ENCODE peak calls at places on chromosomes 11 and 22, in six cellular contexts. One of them, this sample, is unnamed.

GRCh38 chr11:6389921-6390717 is at the start of gene SMPD1:
- DNase-seq in AML-193: peak; percentile 89
- DNase-seq in kidney glomerular epithelial cell: peak; percentile 96
- DNase-seq in GM23248: peak; percentile 84
- DNase-seq in cardiac muscle cell: peak; percentile 93
- DNase-seq in fibroblast of lung: peak; percentile 82
- DNase-seq in this sample: peak; percentile 61

GRCh38 chr11:134253189-134253993 is at the start of the genes ACAD8 and THYN1:
- DNase-seq in AML-193: peak; percentile 95
- DNase-seq in kidney glomerular epithelial cell: peak; percentile 91
- DNase-seq in GM23248: peak; percentile 98
- DNase-seq in cardiac muscle cell: peak; percentile 99
- DNase-seq in fibroblast of lung: peak; percentile 94
- DNase-seq in this sample: peak; percentile 100

GRCh38 chr11:126816655-126817054 is 183.9 kb downstream of the KIRREL3 start:
- DNase-seq in AML-193: no peak
- DNase-seq in kidney glomerular epithelial cell: no peak
- DNase-seq in GM23248: peak; percentile 53
- DNase-seq in cardiac muscle cell: peak; percentile 7
- DNase-seq in fibroblast of lung: peak; percentile 67
- DNase-seq in this sample: no peak

GRCh38 chr11:122101625-122102291 is 14.3 kb downstream of the BLID start:
- DNase-seq in AML-193: no peak
- DNase-seq in kidney glomerular epithelial cell: peak; percentile 86
- DNase-seq in GM23248: peak; percentile 89
- DNase-seq in cardiac muscle cell: peak; percentile 87
- DNase-seq in fibroblast of lung: peak; percentile 91
- DNase-seq in this sample: no peak

GRCh38 chr22:31969789-31970489 is 25.6 kb downstream of the YWHAH start:
- DNase-seq in AML-193: peak; percentile 25
- DNase-seq in kidney glomerular epithelial cell: peak; percentile 75
- DNase-seq in GM23248: peak; percentile 78
- DNase-seq in cardiac muscle cell: peak; percentile 73
- DNase-seq in fibroblast of lung: peak; percentile 62
- DNase-seq in this sample: no peak

GRCh38 chr22:44532466-44533025 is 34.5 kb upstream of the RTL6 start:
- DNase-seq in AML-193: no peak
- DNase-seq in kidney glomerular epithelial cell: no peak
- DNase-seq in GM23248: no peak
- DNase-seq in cardiac muscle cell: no peak
- DNase-seq in fibroblast of lung: no peak
- DNase-seq in this sample: no peak

GRCh38 chr22:29753808-29754657 is 12.8 kb downstream of the ZMAT5 start:
- DNase-seq in AML-193: no peak
- DNase-seq in kidney glomerular epithelial cell: no peak
- DNase-seq in GM23248: no peak
- DNase-seq in cardiac muscle cell: no peak
- DNase-seq in fibroblast of lung: no peak
- DNase-seq in this sample: no peak

GRCh38 chr11:15562230-15562629 is 447.5 kb downstream of the INSC start:
- DNase-seq in AML-193: no peak
- DNase-seq in kidney glomerular epithelial cell: no peak
- DNase-seq in GM23248: no peak
- DNase-seq in cardiac muscle cell: no peak
- DNase-seq in fibroblast of lung: no peak
- DNase-seq in this sample: no peak

GRCh38 chr22:17120281-17120680 is 879 bp downstream of the TMEM121B start:
- DNase-seq in AML-193: peak; percentile 32
- DNase-seq in kidney glomerular epithelial cell: peak; percentile 11
- DNase-seq in GM23248: peak; percentile 56
- DNase-seq in cardiac muscle cell: peak; percentile 93
- DNase-seq in fibroblast of lung: peak; percentile 36
- DNase-seq in this sample: no peak

GRCh38 chr11:45468265-45468856 is 182.2 kb upstream of the SYT13 start:
- DNase-seq in AML-193: no peak
- DNase-seq in kidney glomerular epithelial cell: no peak
- DNase-seq in GM23248: no peak
- DNase-seq in cardiac muscle cell: peak; percentile 68
- DNase-seq in fibroblast of lung: peak; percentile 37
- DNase-seq in this sample: no peak

This sample was measured in GF-D8.